ENCODE peak calls at places on chromosomes 6 and 20, in seven cellular contexts. U is ovary, M is A549, Y is uterus, E is suprapubic skin, T is Peyer's patch, J is endothelial cell of umbilical vein. W is an unnamed sample.

GRCh38 chr6:2103644-2104523 is 141.5 kb downstream of the GMDS start:
- DNase-seq in E (no peak), T (no peak), M (peak; percentile 33), U (no peak), Y (no peak), J (peak; percentile 84), W (no peak)

GRCh38 chr20:49727473-49727872 is 13.8 kb upstream of the B4GALT5 start:
- DNase-seq in U (no peak), M (no peak), J (no peak), T (no peak), E (no peak), Y (no peak), W (no peak)

GRCh38 chr6:6588064-6588923 is at the start of gene LY86:
- DNase-seq in U (no peak), T (peak; percentile 55), Y (no peak), J (no peak), M (no peak), E (no peak), W (no peak)

GRCh38 chr6:16585805-16586204 is 175.5 kb downstream of the ATXN1 start:
- DNase-seq in T (no peak), U (no peak), J (no peak), M (no peak), Y (no peak), E (no peak), W (no peak)

GRCh38 chr6:33613146-33613793 is 7.9 kb upstream of the ITPR3 start:
- DNase-seq in T (no peak), M (no peak), E (no peak), U (no peak), Y (no peak), J (no peak), W (no peak)

GRCh38 chr6:153673214-153673613 is 365.8 kb upstream of the OPRM1 start:
- DNase-seq in E (no peak), Y (no peak), J (no peak), T (no peak), U (no peak), M (no peak), W (no peak)

GRCh38 chr6:37202788-37203491 is 33.0 kb downstream of the PIM1 start:
- DNase-seq in Y (no peak), M (no peak), J (peak; percentile 44), T (peak; percentile 46), U (no peak), E (no peak), W (no peak)

GRCh38 chr6:98957440-98957839 is 9.7 kb upstream of the FBXL4 start:
- DNase-seq in Y (peak; percentile 18), J (peak; percentile 95), T (no peak), E (no peak), M (no peak), U (no peak), W (no peak)

GRCh38 chr6:133396225-133396624 is 155.1 kb downstream of the EYA4 start:
- DNase-seq in M (no peak), E (no peak), U (no peak), Y (no peak), T (no peak), J (no peak), W (no peak)

GRCh38 chr20:19072988-19073387 is 139.5 kb upstream of the SLC24A3 start:
- DNase-seq in M (no peak), T (no peak), U (no peak), E (no peak), Y (no peak), J (no peak), W (peak; percentile 52)

DNA sequence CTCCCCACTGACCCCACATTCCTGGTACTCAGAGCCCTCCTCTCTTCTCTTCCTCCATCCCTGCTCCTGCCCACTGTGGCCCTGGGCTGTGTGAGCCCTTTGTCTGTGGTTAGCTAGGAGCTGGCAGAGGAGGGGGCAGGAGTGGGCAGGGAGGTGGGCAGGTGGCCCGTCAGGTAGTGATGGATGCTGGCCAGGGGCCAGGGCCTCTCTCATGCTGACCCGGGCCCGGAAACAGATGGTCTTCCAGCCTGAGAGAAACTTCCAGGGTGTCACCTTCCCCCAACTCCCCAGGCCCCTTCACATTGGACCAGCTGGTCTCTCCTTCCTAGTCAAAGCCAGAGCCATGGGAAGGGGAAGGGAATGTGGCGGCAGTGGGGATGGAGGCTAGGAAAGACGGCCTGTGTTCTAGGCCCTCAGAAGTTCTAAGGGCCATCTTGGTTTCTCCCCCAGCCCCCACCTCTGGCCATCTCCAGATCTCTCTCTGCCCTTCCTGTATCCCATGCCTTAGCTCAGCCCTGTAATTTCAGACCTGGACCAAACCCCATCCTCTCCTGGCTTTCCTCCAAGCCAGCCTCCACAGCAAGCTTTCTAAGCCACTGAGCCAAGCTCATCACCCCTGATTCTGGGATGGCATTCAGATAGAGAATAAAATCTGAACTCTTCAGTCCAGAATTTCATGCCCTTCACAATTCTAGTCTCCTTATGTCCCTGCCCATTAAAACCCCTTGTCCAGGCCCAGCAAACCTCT is 19.1 kb upstream of the CCM2L start:
- DNase-seq in J (no peak), E (no peak), T (no peak), U (no peak), M (no peak), Y (no peak), W (no peak)
- TF ChIP-seq POLR2A in J (no peak), E (no peak), T (no peak), U (no peak), M (no peak), Y (no peak), W (no peak)

DNA sequence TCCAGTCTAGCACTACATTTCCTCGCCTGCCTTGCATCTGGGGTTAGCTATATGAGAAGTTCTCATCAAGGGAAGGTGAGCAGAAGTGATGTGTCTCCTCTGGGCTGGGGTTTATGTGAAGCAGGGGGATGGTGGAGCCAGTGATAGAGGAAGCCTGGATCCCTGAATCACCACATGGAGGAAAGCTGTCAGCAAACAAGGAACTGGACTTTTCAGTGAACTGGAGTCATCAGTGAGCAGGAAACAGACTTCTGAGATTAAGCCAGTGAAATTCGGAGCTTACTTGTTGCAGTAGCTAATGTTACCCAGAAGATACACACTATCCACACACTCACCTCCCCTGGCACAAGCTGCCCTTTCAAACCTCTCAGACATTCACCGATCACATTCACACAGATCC is 13.4 kb upstream of the TOX2 start:
- DNase-seq in J (no peak), Y (no peak), U (no peak), E (no peak), T (no peak), M (no peak), W (no peak)
- H3K4me3 ChIP-seq in J (no peak overlapping the region), Y (no peak overlapping the region), U (no peak overlapping the region), E (no peak overlapping the region), T (no peak overlapping the region), M (no peak overlapping the region), W (no peak overlapping the region)

DNA sequence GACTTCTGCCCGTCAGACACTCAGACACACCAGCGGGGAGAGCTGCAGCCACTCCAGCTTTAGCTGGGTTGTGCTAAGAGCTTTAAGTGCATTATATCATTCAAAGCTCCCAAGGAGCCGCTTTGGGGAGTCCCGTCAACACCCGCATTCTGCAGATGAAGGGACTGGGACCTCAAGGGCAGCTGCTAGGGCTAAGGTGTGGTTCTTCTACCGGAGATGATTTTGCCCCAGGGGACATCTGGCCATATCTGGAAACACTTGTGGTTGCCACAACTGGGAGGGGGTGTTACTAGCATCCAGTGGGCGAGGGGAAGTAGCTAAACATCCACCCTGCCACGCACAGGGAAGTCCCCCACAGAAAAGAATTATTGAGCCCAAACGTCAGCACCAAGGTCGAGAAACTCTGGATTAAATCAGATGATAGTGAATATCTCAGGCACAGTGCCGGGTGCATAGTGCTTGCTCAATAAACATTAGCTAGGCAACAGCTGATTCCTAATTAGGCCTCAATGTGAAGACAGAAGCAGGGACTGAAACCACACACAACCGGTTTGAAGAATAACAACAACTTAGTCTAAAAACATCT is 29.6 kb downstream of the PMEPA1 start:
- DNase-seq in Y (no peak), U (no peak), M (no peak), E (no peak), J (no peak), T (no peak), W (no peak)
- TF ChIP-seq POLR2A in Y (no peak), U (no peak), M (no peak), E (no peak), J (no peak), T (no peak), W (no peak)

GRCh38 chr6:157323114-157323923 is at the start of gene TMEM242:
- DNase-seq in M (peak; percentile 80), Y (peak; percentile 89), E (peak; percentile 95), T (peak; percentile 95), U (peak; percentile 94), J (peak; percentile 98), W (no peak)
- H3K4me3 ChIP-seq in M (peak within 1 kb of the TSS; percentile 57), Y (peak within 1 kb of the TSS; percentile 73), E (peak within 1 kb of the TSS; percentile 92), T (peak within 1 kb of the TSS; percentile 67), U (peak within 1 kb of the TSS; percentile 59), J (peak within 1 kb of the TSS; percentile 72), W (peak within 1 kb of the TSS; percentile 65)

GRCh38 chr6:41073203-41073967 is 611 bp downstream of the NFYA start:
- DNase-seq in M (peak; percentile 58), Y (peak; percentile 87), J (peak; percentile 88), U (peak; percentile 89), E (peak; percentile 93), T (peak; percentile 94), W (no peak)
- TF ChIP-seq POLR2A in M (peak; percentile 43), Y (peak; percentile 84), J (peak; percentile 92), U (peak; percentile 91), E (peak; percentile 59), T (peak; percentile 74), W (peak; percentile 95)